ENCODE peak calls at places on chromosomes 6 and 20, in six cellular contexts. One of them, this sample, is unnamed.
A peak's percentile ranks its signal among the peaks of the same experiment; 100 is the strongest.

GRCh38 chr20:973785-974194 is 28.3 kb downstream of the RSPO4 start:
- DNase-seq in HS-27A: peak; percentile 30
- DNase-seq in effector memory CD8-positive, alpha-beta T cell: peak; percentile 16
- DNase-seq in NCI-H345: no peak
- DNase-seq in stimulated activated CD4-positive, alpha-beta T cell treated with anti-CD3 and anti-CD28 coated beads, TNF-alpha, amount 100 ng/mL, for 4 hours: no peak
- DNase-seq in DMS79 treated with DMSO at 0.1 percent for 48 hours: no peak
- DNase-seq in this sample: peak; percentile 70

GRCh38 chr20:45752747-45753146 is 30.6 kb downstream of the SPINT4 start:
- DNase-seq in effector memory CD8-positive, alpha-beta T cell: no peak
- DNase-seq in DMS79 treated with DMSO at 0.1 percent for 48 hours: no peak
- DNase-seq in stimulated activated CD4-positive, alpha-beta T cell treated with anti-CD3 and anti-CD28 coated beads, TNF-alpha, amount 100 ng/mL, for 4 hours: no peak
- DNase-seq in NCI-H345: no peak
- DNase-seq in HS-27A: no peak
- DNase-seq in this sample: peak; percentile 13

GRCh38 chr20:46011631-46012482 is 3.1 kb downstream of the MMP9 start:
- DNase-seq in stimulated activated CD4-positive, alpha-beta T cell treated with anti-CD3 and anti-CD28 coated beads, TNF-alpha, amount 100 ng/mL, for 4 hours: no peak
- DNase-seq in DMS79 treated with DMSO at 0.1 percent for 48 hours: no peak
- DNase-seq in HS-27A: no peak
- DNase-seq in NCI-H345: no peak
- DNase-seq in effector memory CD8-positive, alpha-beta T cell: no peak
- DNase-seq in this sample: peak; percentile 41

GRCh38 chr20:14919473-14920157 is 582.2 kb upstream of the FLRT3 start:
- DNase-seq in stimulated activated CD4-positive, alpha-beta T cell treated with anti-CD3 and anti-CD28 coated beads, TNF-alpha, amount 100 ng/mL, for 4 hours: no peak
- DNase-seq in HS-27A: no peak
- DNase-seq in effector memory CD8-positive, alpha-beta T cell: no peak
- DNase-seq in DMS79 treated with DMSO at 0.1 percent for 48 hours: no peak
- DNase-seq in NCI-H345: peak; percentile 85
- DNase-seq in this sample: no peak

GRCh38 chr6:44495036-44495901 is 107.8 kb downstream of the CDC5L start:
- DNase-seq in DMS79 treated with DMSO at 0.1 percent for 48 hours: peak; percentile 24
- DNase-seq in HS-27A: no peak
- DNase-seq in effector memory CD8-positive, alpha-beta T cell: no peak
- DNase-seq in stimulated activated CD4-positive, alpha-beta T cell treated with anti-CD3 and anti-CD28 coated beads, TNF-alpha, amount 100 ng/mL, for 4 hours: no peak
- DNase-seq in NCI-H345: no peak
- DNase-seq in this sample: peak; percentile 20

GRCh38 chr6:126048635-126049034 is 62.3 kb downstream of the TRMT11 start:
- DNase-seq in DMS79 treated with DMSO at 0.1 percent for 48 hours: no peak
- DNase-seq in NCI-H345: peak; percentile 29
- DNase-seq in HS-27A: no peak
- DNase-seq in effector memory CD8-positive, alpha-beta T cell: no peak
- DNase-seq in stimulated activated CD4-positive, alpha-beta T cell treated with anti-CD3 and anti-CD28 coated beads, TNF-alpha, amount 100 ng/mL, for 4 hours: no peak
- DNase-seq in this sample: no peak

GRCh38 chr6:31718294-31718693 is 3.1 kb downstream of the LY6G6D start:
- DNase-seq in stimulated activated CD4-positive, alpha-beta T cell treated with anti-CD3 and anti-CD28 coated beads, TNF-alpha, amount 100 ng/mL, for 4 hours: no peak
- DNase-seq in NCI-H345: peak; percentile 51
- DNase-seq in HS-27A: no peak
- DNase-seq in DMS79 treated with DMSO at 0.1 percent for 48 hours: peak; percentile 94
- DNase-seq in effector memory CD8-positive, alpha-beta T cell: no peak
- DNase-seq in this sample: no peak

GRCh38 chr20:62079166-62079565 is 13.5 kb upstream of the TAF4 start:
- DNase-seq in effector memory CD8-positive, alpha-beta T cell: no peak
- DNase-seq in NCI-H345: no peak
- DNase-seq in stimulated activated CD4-positive, alpha-beta T cell treated with anti-CD3 and anti-CD28 coated beads, TNF-alpha, amount 100 ng/mL, for 4 hours: no peak
- DNase-seq in HS-27A: no peak
- DNase-seq in DMS79 treated with DMSO at 0.1 percent for 48 hours: no peak
- DNase-seq in this sample: no peak

GRCh38 chr6:106829451-106829850 is 145.1 kb downstream of the CD24 start:
- DNase-seq in effector memory CD8-positive, alpha-beta T cell: no peak
- DNase-seq in stimulated activated CD4-positive, alpha-beta T cell treated with anti-CD3 and anti-CD28 coated beads, TNF-alpha, amount 100 ng/mL, for 4 hours: no peak
- DNase-seq in NCI-H345: no peak
- DNase-seq in HS-27A: no peak
- DNase-seq in DMS79 treated with DMSO at 0.1 percent for 48 hours: no peak
- DNase-seq in this sample: no peak

GRCh38 chr6:32131439-32131948 is 1.4 kb upstream of the FKBPL start:
- DNase-seq in effector memory CD8-positive, alpha-beta T cell: no peak
- DNase-seq in stimulated activated CD4-positive, alpha-beta T cell treated with anti-CD3 and anti-CD28 coated beads, TNF-alpha, amount 100 ng/mL, for 4 hours: no peak
- DNase-seq in HS-27A: no peak
- DNase-seq in NCI-H345: no peak
- DNase-seq in DMS79 treated with DMSO at 0.1 percent for 48 hours: no peak
- DNase-seq in this sample: no peak

GRCh38 chr6:44247338-44248302 is 719 bp downstream of the HSP90AB1 start:
- DNase-seq in stimulated activated CD4-positive, alpha-beta T cell treated with anti-CD3 and anti-CD28 coated beads, TNF-alpha, amount 100 ng/mL, for 4 hours: peak; percentile 86
- DNase-seq in effector memory CD8-positive, alpha-beta T cell: peak; percentile 89
- DNase-seq in DMS79 treated with DMSO at 0.1 percent for 48 hours: no peak
- DNase-seq in HS-27A: no peak
- DNase-seq in NCI-H345: peak; percentile 50
- DNase-seq in this sample: peak; percentile 80

GRCh38 chr6:25250878-25251277 is 28.3 kb upstream of the CARMIL1 start:
- DNase-seq in effector memory CD8-positive, alpha-beta T cell: no peak
- DNase-seq in stimulated activated CD4-positive, alpha-beta T cell treated with anti-CD3 and anti-CD28 coated beads, TNF-alpha, amount 100 ng/mL, for 4 hours: no peak
- DNase-seq in NCI-H345: no peak
- DNase-seq in HS-27A: no peak
- DNase-seq in DMS79 treated with DMSO at 0.1 percent for 48 hours: no peak
- DNase-seq in this sample: peak; percentile 41

GRCh38 chr6:138382498-138383265 is 5.0 kb downstream of the SMIM28 start:
- DNase-seq in effector memory CD8-positive, alpha-beta T cell: no peak
- DNase-seq in stimulated activated CD4-positive, alpha-beta T cell treated with anti-CD3 and anti-CD28 coated beads, TNF-alpha, amount 100 ng/mL, for 4 hours: no peak
- DNase-seq in NCI-H345: no peak
- DNase-seq in DMS79 treated with DMSO at 0.1 percent for 48 hours: no peak
- DNase-seq in HS-27A: no peak
- DNase-seq in this sample: no peak

GRCh38 chr6:111573892-111574800 is 31.5 kb downstream of the TRAF3IP2 start:
- DNase-seq in effector memory CD8-positive, alpha-beta T cell: no peak
- DNase-seq in HS-27A: no peak
- DNase-seq in stimulated activated CD4-positive, alpha-beta T cell treated with anti-CD3 and anti-CD28 coated beads, TNF-alpha, amount 100 ng/mL, for 4 hours: no peak
- DNase-seq in DMS79 treated with DMSO at 0.1 percent for 48 hours: peak; percentile 69
- DNase-seq in NCI-H345: no peak
- DNase-seq in this sample: peak; percentile 83

GRCh38 chr6:77853401-77853800 is 200.6 kb downstream of the MEI4 start:
- DNase-seq in DMS79 treated with DMSO at 0.1 percent for 48 hours: no peak
- DNase-seq in stimulated activated CD4-positive, alpha-beta T cell treated with anti-CD3 and anti-CD28 coated beads, TNF-alpha, amount 100 ng/mL, for 4 hours: no peak
- DNase-seq in NCI-H345: no peak
- DNase-seq in HS-27A: no peak
- DNase-seq in effector memory CD8-positive, alpha-beta T cell: no peak
- DNase-seq in this sample: no peak

GRCh38 chr6:44697333-44697732 is 309.8 kb downstream of the CDC5L start:
- DNase-seq in effector memory CD8-positive, alpha-beta T cell: no peak
- DNase-seq in NCI-H345: no peak
- DNase-seq in stimulated activated CD4-positive, alpha-beta T cell treated with anti-CD3 and anti-CD28 coated beads, TNF-alpha, amount 100 ng/mL, for 4 hours: no peak
- DNase-seq in DMS79 treated with DMSO at 0.1 percent for 48 hours: no peak
- DNase-seq in HS-27A: no peak
- DNase-seq in this sample: no peak

GRCh38 chr6:72080260-72080941 is 194.1 kb downstream of the RIMS1 start:
- DNase-seq in DMS79 treated with DMSO at 0.1 percent for 48 hours: no peak
- DNase-seq in HS-27A: no peak
- DNase-seq in stimulated activated CD4-positive, alpha-beta T cell treated with anti-CD3 and anti-CD28 coated beads, TNF-alpha, amount 100 ng/mL, for 4 hours: no peak
- DNase-seq in effector memory CD8-positive, alpha-beta T cell: no peak
- DNase-seq in NCI-H345: peak; percentile 8
- DNase-seq in this sample: no peak

GRCh38 chr6:1763411-1763810 is 153.7 kb downstream of the FOXC1 start:
- DNase-seq in NCI-H345: no peak
- DNase-seq in effector memory CD8-positive, alpha-beta T cell: no peak
- DNase-seq in DMS79 treated with DMSO at 0.1 percent for 48 hours: no peak
- DNase-seq in stimulated activated CD4-positive, alpha-beta T cell treated with anti-CD3 and anti-CD28 coated beads, TNF-alpha, amount 100 ng/mL, for 4 hours: no peak
- DNase-seq in HS-27A: no peak
- DNase-seq in this sample: no peak

GRCh38 chr6:41622210-41622990 is 15.9 kb upstream of the MDFI start:
- DNase-seq in effector memory CD8-positive, alpha-beta T cell: no peak
- DNase-seq in DMS79 treated with DMSO at 0.1 percent for 48 hours: no peak
- DNase-seq in NCI-H345: no peak
- DNase-seq in stimulated activated CD4-positive, alpha-beta T cell treated with anti-CD3 and anti-CD28 coated beads, TNF-alpha, amount 100 ng/mL, for 4 hours: no peak
- DNase-seq in HS-27A: no peak
- DNase-seq in this sample: no peak

GRCh38 chr20:57724610-57725405 is 15.0 kb upstream of the PMEPA1 start:
- DNase-seq in DMS79 treated with DMSO at 0.1 percent for 48 hours: no peak
- DNase-seq in stimulated activated CD4-positive, alpha-beta T cell treated with anti-CD3 and anti-CD28 coated beads, TNF-alpha, amount 100 ng/mL, for 4 hours: no peak
- DNase-seq in NCI-H345: no peak
- DNase-seq in effector memory CD8-positive, alpha-beta T cell: no peak
- DNase-seq in HS-27A: no peak
- DNase-seq in this sample: no peak

GRCh38 chr6:144955853-144956252 is 670.7 kb downstream of the UTRN start:
- DNase-seq in effector memory CD8-positive, alpha-beta T cell: no peak
- DNase-seq in HS-27A: no peak
- DNase-seq in stimulated activated CD4-positive, alpha-beta T cell treated with anti-CD3 and anti-CD28 coated beads, TNF-alpha, amount 100 ng/mL, for 4 hours: no peak
- DNase-seq in DMS79 treated with DMSO at 0.1 percent for 48 hours: no peak
- DNase-seq in NCI-H345: no peak
- DNase-seq in this sample: peak; percentile 16

GRCh38 chr20:53581444-53582311 is 12.0 kb downstream of the ZNF217 start:
- DNase-seq in NCI-H345: no peak
- DNase-seq in effector memory CD8-positive, alpha-beta T cell: peak; percentile 33
- DNase-seq in HS-27A: no peak
- DNase-seq in DMS79 treated with DMSO at 0.1 percent for 48 hours: no peak
- DNase-seq in stimulated activated CD4-positive, alpha-beta T cell treated with anti-CD3 and anti-CD28 coated beads, TNF-alpha, amount 100 ng/mL, for 4 hours: no peak
- DNase-seq in this sample: no peak